ENCODE peak calls at places on chromosomes 4 and X, in four cellular contexts. E, M, C and B are unnamed samples.

GRCh38 chr4:41304221-41304620 is 47.5 kb downstream of the UCHL1 start:
- DNase-seq in M (no peak), E (no peak), C (no peak), B (no peak)

GRCh38 chr4:128601992-128602695 is 207.4 kb upstream of the JADE1 start:
- DNase-seq in C (no peak), E (no peak), M (peak; percentile 59), B (no peak)

GRCh38 chr4:8093587-8094274 is 64.9 kb downstream of the ABLIM2 start:
- DNase-seq in C (no peak), M (no peak), E (no peak), B (no peak)

GRCh38 chrX:118976599-118977340 is 2.4 kb downstream of the LONRF3 start:
- DNase-seq in C (peak; percentile 80), E (no peak), M (peak; percentile 3), B (no peak)

GRCh38 chr4:109389367-109390118 is 44.1 kb upstream of the SEC24B start:
- DNase-seq in M (no peak), C (no peak), E (no peak), B (no peak)

GRCh38 chrX:55008571-55009358 is 8.6 kb downstream of the APEX2 start:
- DNase-seq in M (no peak), C (no peak), E (peak; percentile 64), B (no peak)

GRCh38 chrX:144586756-144587155 is 660.5 kb upstream of the SPANXN1 start:
- DNase-seq in E (peak; percentile 78), M (no peak), C (no peak), B (no peak)

GRCh38 chrX:8179653-8180052 is 8.6 kb upstream of the VCX2 start:
- DNase-seq in E (no peak), M (no peak), C (no peak), B (no peak)

GRCh38 chr4:3122081-3122563 is 47.6 kb downstream of the HTT start:
- DNase-seq in E (no peak), C (no peak), M (no peak), B (no peak)

GRCh38 chrX:31132803-31133202 is 61.0 kb upstream of the FTHL17 start:
- DNase-seq in E (no peak), C (no peak), M (no peak), B (no peak)

GRCh38 chrX:132612990-132613564 is 124.2 kb upstream of the MBNL3 start:
- DNase-seq in M (no peak), E (peak; percentile 10), C (peak; percentile 67), B (no peak)

GRCh38 chrX:130801901-130802300 is 101.1 kb downstream of the ENOX2 start:
- DNase-seq in E (no peak), M (no peak), C (no peak), B (no peak)

GRCh38 chrX:42290608-42291007 is 367.3 kb upstream of the CASK start:
- DNase-seq in C (no peak), E (no peak), M (no peak), B (no peak)

GRCh38 chrX:1784773-1785172 is 169.9 kb downstream of the ASMT start:
- DNase-seq in E (no peak), M (no peak), C (no peak), B (no peak)

GRCh38 chr4:187321741-187322140 is 598.1 kb upstream of the FAT1 start:
- DNase-seq in M (no peak), C (no peak), E (no peak), B (no peak)

GRCh38 chr4:23885943-23886590 is 3.8 kb downstream of the PPARGC1A start:
- DNase-seq in C (no peak), M (no peak), E (no peak), B (no peak)

GRCh38 chrX:3522016-3522690 is 175.7 kb upstream of the MXRA5 start:
- DNase-seq in E (no peak), M (no peak), C (no peak), B (peak; percentile 63)

GRCh38 chrX:150162141-150162540 is 201.0 kb upstream of the MAMLD1 start:
- DNase-seq in C (no peak), M (no peak), E (peak; percentile 32), B (no peak)

GRCh38 chr4:78954048-78954666 is 14.9 kb upstream of the PAQR3 start:
- DNase-seq in M (no peak), E (no peak), C (no peak), B (no peak)

GRCh38 chrX:65689377-65689776 is 21.9 kb downstream of the MSN start:
- DNase-seq in M (no peak), C (no peak), E (peak; percentile 49), B (no peak)
- H3K27ac ChIP-seq in M (no peak overlapping the region), C (peak overlapping the region; percentile 80), E (peak overlapping the region; percentile 63), B (no peak overlapping the region)

GRCh38 chr4:176044589-176044951 is 21.1 kb upstream of the WDR17 start:
- DNase-seq in M (no peak), E (no peak), C (no peak), B (no peak)
- H3K4me3 ChIP-seq in M (no peak overlapping the region), E (no peak overlapping the region), C (no peak overlapping the region), B (no peak overlapping the region)

GRCh38 chr4:26860922-26861433 is 337 bp downstream of the STIM2 start:
- DNase-seq in E (peak; percentile 57), C (peak; percentile 76), M (peak; percentile 65), B (no peak)

GRCh38 chr4:26863512-26863911 is 2.9 kb downstream of the STIM2 start:
- DNase-seq in E (peak; percentile 34), M (no peak), C (no peak), B (no peak)

GRCh38 chr4:26861434-26862186 is 969 bp downstream of the STIM2 start:
- DNase-seq in M (peak; percentile 53), E (peak; percentile 66), C (peak; percentile 81), B (no peak)

GRCh38 chr4:26860157-26860921 is at the start of gene STIM2:
- DNase-seq in E (peak; percentile 97), C (peak; percentile 98), M (peak; percentile 91), B (peak; percentile 93)

DNA sequence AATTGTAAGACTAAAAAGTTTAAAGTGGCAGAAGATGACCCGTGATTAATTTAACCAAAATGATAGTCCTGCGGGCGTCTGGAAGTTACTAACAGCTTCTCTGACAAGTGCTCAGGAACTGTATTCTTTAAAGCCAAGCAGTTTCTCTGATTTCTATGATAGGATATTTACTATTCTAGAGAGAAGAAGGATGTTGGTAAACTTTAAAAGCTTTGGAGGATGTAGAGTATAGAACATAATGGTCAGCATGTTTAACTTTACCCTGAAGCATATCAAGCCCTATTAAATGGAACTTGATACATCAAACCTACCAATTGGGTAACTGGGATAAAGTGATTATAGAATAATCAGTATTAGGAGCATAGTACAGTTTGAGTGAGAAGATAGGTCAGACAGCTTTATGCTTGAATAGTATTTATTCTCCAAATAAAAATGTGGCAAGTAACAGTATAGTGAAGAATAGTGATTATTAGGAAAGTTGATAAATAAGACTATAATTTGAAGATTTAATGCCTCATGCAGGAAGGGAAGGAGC is 1.8 kb downstream of the STIM2 start:
- DNase-seq in M (no peak), E (peak; percentile 25), C (no peak), B (no peak)
- H3K27ac ChIP-seq in M (no peak overlapping the region), E (peak overlapping the region; percentile 57), C (peak overlapping the region; percentile 89), B (no peak overlapping the region)

DNA sequence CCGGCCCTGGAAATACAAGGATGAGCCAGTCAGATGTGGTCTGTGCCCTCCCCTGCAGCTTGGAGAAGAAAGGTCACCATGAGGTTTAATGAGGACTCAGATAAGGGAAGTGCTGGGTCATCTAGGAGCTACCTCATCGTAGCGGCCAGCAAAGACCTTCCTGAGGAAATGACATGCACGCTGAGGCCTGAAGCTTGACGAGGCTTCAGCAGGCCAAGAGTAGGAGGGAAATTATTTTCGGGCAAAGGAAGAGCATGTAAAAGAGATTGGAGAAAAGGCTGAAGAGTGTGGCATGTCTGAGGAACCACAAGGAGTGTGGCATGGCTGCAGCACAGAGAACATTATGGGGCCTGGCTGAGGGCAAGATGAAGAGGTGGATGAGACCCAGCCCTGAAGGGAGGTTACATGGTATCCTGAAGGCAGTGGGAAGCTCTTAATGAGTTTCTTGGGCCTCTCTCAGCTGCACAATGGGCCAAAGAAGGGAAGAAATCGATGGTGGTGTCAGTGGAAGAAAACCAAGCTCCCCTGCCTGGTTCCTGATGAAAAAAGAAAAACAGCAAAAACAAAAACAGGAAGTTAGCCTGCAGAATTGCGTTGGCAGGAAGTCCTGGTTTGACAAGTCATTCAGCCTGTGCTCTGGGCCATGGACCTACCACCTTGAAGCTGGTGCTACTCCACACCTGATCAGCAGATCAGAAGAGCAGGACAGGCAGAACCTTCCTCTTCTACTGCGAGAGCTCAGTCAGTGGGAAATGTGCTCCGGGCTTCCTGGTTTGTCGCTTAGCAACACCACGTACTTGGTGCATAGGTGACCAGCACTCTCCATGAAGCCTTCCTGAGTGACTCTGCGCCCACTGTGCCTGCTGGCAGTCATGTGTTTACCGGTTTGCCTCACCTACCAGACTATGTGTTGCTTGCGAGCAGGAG is 134.5 kb upstream of the KLF3 start:
- DNase-seq in M (no peak), E (no peak), C (no peak), B (no peak)
- H3K4me3 ChIP-seq in M (no peak overlapping the region), E (no peak overlapping the region), C (no peak overlapping the region), B (no peak overlapping the region)

GRCh38 chrX:13014111-13015094 is 30.0 kb downstream of the FAM9C start:
- DNase-seq in E (no peak), C (no peak), M (peak; percentile 48), B (no peak)
- H3K27ac ChIP-seq in E (no peak overlapping the region), C (no peak overlapping the region), M (peak overlapping the region; percentile 69), B (no peak overlapping the region)

GRCh38 chr4:47899639-47900038 is 14.7 kb downstream of the NFXL1 start:
- DNase-seq in E (no peak), C (no peak), M (no peak), B (no peak)
- H3K4me3 ChIP-seq in E (no peak overlapping the region), C (no peak overlapping the region), M (no peak overlapping the region), B (no peak overlapping the region)

GRCh38 chr4:165328708-165329107 is 1.2 kb downstream of the MSMO1 start:
- DNase-seq in E (no peak), M (no peak), C (no peak), B (no peak)

GRCh38 chr4:165327211-165328100 is at the start of gene MSMO1:
- DNase-seq in C (peak; percentile 100), E (peak; percentile 100), M (peak; percentile 96), B (peak; percentile 96)

GRCh38 chr4:165326831-165327210 is 648 bp upstream of the MSMO1 start:
- DNase-seq in M (no peak), E (peak; percentile 50), C (no peak), B (no peak)

GRCh38 chr4:165330071-165330470 is 2.6 kb downstream of the MSMO1 start:
- DNase-seq in E (no peak), C (no peak), M (no peak), B (no peak)

DNA sequence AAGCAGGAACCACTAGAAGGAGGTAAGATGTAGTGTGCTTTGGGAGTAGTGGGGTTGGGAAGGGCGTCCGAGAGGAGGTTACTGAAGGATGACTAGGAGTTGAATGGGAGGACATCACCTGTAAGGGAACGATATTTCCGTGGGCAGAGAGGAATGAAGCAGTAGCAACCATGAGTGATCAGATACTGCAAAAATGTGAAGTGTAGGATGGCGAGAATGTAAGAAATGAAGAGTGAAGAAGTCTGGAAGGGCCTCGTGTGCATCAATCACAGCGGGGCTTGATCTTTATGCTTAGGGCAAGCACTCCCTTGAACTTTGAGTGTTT is 594 bp downstream of the MSMO1 start:
- DNase-seq in M (no peak), E (no peak), C (no peak), B (no peak)
- H3K27ac ChIP-seq in M (no peak overlapping the region), E (peak overlapping the region; percentile 92), C (no peak overlapping the region), B (peak overlapping the region; percentile 42)

GRCh38 chr4:686371-687040 is 2.4 kb downstream of the SLC49A3 start:
- DNase-seq in M (no peak), C (peak; percentile 65), E (no peak), B (no peak)
- H3K4me3 ChIP-seq in M (no peak overlapping the region), C (no peak overlapping the region), E (no peak overlapping the region), B (no peak overlapping the region)